ENCODE peak calls at places on chromosome 3, in four cellular contexts. E is fibroblast of lung, F is kidney epithelial cell, I is adrenal gland. P is an unnamed sample.

GRCh38 chr3:70885636-70886035 is 573.2 kb upstream of the MDFIC2 start:
- DNase-seq in F (no peak), E (no peak), I (no peak), P (no peak)

GRCh38 chr3:107985496-107985895 is 105.3 kb downstream of the CD47 start:
- DNase-seq in E (no peak), I (no peak), F (no peak), P (no peak)

GRCh38 chr3:171733561-171733960 is 76.7 kb downstream of the PLD1 start:
- DNase-seq in F (no peak), I (no peak), E (no peak), P (no peak)

GRCh38 chr3:107227091-107227490 is 150.1 kb upstream of the CCDC54 start:
- DNase-seq in I (no peak), E (peak; percentile 42), F (no peak), P (no peak)

GRCh38 chr3:163951397-163951987 is 1126.8 kb downstream of the SI start:
- DNase-seq in I (no peak), F (no peak), E (no peak), P (no peak)

GRCh38 chr3:58518304-58518789 is 18.6 kb downstream of the ACOX2 start:
- DNase-seq in I (no peak), E (peak; percentile 20), F (no peak), P (no peak)

GRCh38 chr3:117695321-117695720 is 985.7 kb downstream of the TUSC7 start:
- DNase-seq in F (no peak), I (no peak), E (peak; percentile 57), P (no peak)

GRCh38 chr3:27521179-27521871 is 37.1 kb upstream of the SLC4A7 start:
- DNase-seq in E (peak; percentile 98), I (peak; percentile 50), F (no peak), P (no peak)

GRCh38 chr3:139764069-139764905 is 86.5 kb upstream of the NMNAT3 start:
- DNase-seq in I (no peak), E (peak; percentile 31), F (no peak), P (no peak)

GRCh38 chr3:175207361-175207760 is 348.2 kb downstream of the NAALADL2 start:
- DNase-seq in I (no peak), E (peak; percentile 70), F (no peak), P (no peak)

GRCh38 chr3:45981321-45982038 is 14.1 kb downstream of the FYCO1 start:
- DNase-seq in E (peak; percentile 25), I (peak; percentile 58), F (peak; percentile 64), P (no peak)

GRCh38 chr3:155325263-155325835 is 31.9 kb upstream of the STRIT1 start:
- DNase-seq in F (no peak), E (no peak), I (no peak), P (no peak)

GRCh38 chr3:45054196-45054857 is 28.2 kb downstream of the CLEC3B start:
- DNase-seq in E (peak; percentile 96), I (no peak), F (no peak), P (no peak)

GRCh38 chr3:47113669-47114365 is 50.1 kb downstream of the SETD2 start:
- DNase-seq in I (no peak), F (peak; percentile 14), E (peak; percentile 39), P (no peak)

GRCh38 chr3:12195231-12195630 is 36.5 kb upstream of the TIMP4 start:
- DNase-seq in F (no peak), E (peak; percentile 15), I (no peak), P (no peak)

GRCh38 chr3:126474498-126475410 is 937 bp downstream of the ZXDC start:
- DNase-seq in F (no peak), I (peak; percentile 77), E (peak; percentile 41), P (peak; percentile 53)

GRCh38 chr3:69738859-69739203 is 433 bp upstream of the MITF start:
- DNase-seq in E (no peak), F (no peak), I (peak; percentile 55), P (no peak)

GRCh38 chr3:13274125-13274873 is 145.8 kb downstream of the NUP210 start:
- DNase-seq in E (no peak), F (no peak), I (no peak), P (no peak)

GRCh38 chr3:170476291-170476690 is 57.6 kb downstream of the CLDN11 start:
- DNase-seq in F (no peak), I (no peak), E (no peak), P (no peak)

GRCh38 chr3:65761890-65762605 is 276.7 kb downstream of the MAGI1 start:
- DNase-seq in E (no peak), F (no peak), I (no peak), P (no peak)

GRCh38 chr3:129942296-129942695 is 32.2 kb upstream of the TRH start:
- DNase-seq in E (peak; percentile 55), F (no peak), I (peak; percentile 65), P (peak; percentile 54)

GRCh38 chr3:194890086-194890485 is 204.4 kb downstream of the FAM43A start:
- DNase-seq in E (no peak), I (no peak), F (no peak), P (no peak)

GRCh38 chr3:143139786-143140185 is 20.2 kb downstream of the CHST2 start:
- DNase-seq in F (no peak), I (peak; percentile 23), E (peak; percentile 59), P (no peak)

GRCh38 chr3:140391041-140391440 is 286.8 kb upstream of the TRIM42 start:
- DNase-seq in F (no peak), I (peak; percentile 37), E (no peak), P (no peak)

GRCh38 chr3:15153103-15153502 is 52.9 kb upstream of the CAPN7 start:
- DNase-seq in E (no peak), I (no peak), F (no peak), P (no peak)
- H3K27me3 ChIP-seq in E (peaks cover 5% of the 10 kb centered on the region), I (no peaks in the 10 kb centered on the region), F (peaks cover 5% of the 10 kb centered on the region), P (peaks cover 4% of the 10 kb centered on the region)

GRCh38 chr3:37050242-37050641 is 56.9 kb downstream of the MLH1 start:
- DNase-seq in F (no peak), I (no peak), E (no peak), P (no peak)

GRCh38 chr3:37054370-37054769 is 61.1 kb downstream of the MLH1 start:
- DNase-seq in E (peak; percentile 74), I (no peak), F (no peak), P (no peak)

GRCh38 chr3:37052860-37053259 is 59.5 kb downstream of the MLH1 start:
- DNase-seq in E (no peak), I (no peak), F (no peak), P (peak; percentile 44)

GRCh38 chr3:37053753-37054152 is 60.4 kb downstream of the MLH1 start:
- DNase-seq in I (no peak), F (no peak), E (no peak), P (no peak)

DNA sequence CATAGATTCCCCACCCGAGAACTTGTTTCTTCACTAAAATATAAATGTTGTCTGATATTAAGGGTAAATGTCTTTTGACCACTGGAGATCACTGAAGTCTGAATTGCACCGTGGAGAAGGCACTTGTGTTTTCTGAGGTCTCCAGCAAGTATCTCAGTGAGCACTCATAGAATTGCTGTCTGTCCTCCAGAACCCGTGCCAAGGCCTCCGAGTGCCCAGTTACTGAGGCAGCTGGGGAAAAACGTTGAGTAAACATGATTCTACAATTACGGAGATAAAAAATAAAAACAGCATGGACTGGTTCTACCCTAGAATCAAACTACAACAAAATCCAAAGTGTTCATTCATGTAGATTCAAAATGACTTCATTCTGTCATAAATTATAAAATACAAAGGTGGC is 60.0 kb downstream of the MLH1 start:
- DNase-seq in F (no peak), E (no peak), I (peak; percentile 37), P (no peak)
- H3K4me3 ChIP-seq in F (no peak overlapping the region), E (no peak overlapping the region), I (no peak overlapping the region), P (no peak overlapping the region)

DNA sequence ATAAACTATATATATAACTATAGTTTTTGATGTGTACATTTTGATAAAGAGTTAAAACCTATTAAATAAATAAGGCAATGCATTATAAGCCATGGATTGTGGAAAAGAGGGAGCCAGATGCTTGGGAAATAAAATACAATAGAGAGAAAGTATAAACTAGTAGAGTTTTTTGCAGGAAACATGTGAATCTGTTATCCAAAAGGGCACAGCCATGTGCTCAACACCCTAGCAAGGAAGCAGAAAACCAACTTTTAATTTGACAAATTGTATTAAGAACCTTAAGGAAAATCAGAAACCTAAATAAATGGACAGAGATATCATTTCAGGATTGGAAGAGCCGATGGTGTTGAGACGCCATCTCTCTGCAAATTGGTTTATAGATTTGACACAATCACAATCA is 63.5 kb downstream of the ITGB5 start:
- DNase-seq in F (no peak), I (no peak), E (no peak), P (no peak)
- H3K27me3 ChIP-seq in F (no peaks in the 10 kb centered on the region), I (no peaks in the 10 kb centered on the region), E (no peaks in the 10 kb centered on the region), P (no peaks in the 10 kb centered on the region)

DNA sequence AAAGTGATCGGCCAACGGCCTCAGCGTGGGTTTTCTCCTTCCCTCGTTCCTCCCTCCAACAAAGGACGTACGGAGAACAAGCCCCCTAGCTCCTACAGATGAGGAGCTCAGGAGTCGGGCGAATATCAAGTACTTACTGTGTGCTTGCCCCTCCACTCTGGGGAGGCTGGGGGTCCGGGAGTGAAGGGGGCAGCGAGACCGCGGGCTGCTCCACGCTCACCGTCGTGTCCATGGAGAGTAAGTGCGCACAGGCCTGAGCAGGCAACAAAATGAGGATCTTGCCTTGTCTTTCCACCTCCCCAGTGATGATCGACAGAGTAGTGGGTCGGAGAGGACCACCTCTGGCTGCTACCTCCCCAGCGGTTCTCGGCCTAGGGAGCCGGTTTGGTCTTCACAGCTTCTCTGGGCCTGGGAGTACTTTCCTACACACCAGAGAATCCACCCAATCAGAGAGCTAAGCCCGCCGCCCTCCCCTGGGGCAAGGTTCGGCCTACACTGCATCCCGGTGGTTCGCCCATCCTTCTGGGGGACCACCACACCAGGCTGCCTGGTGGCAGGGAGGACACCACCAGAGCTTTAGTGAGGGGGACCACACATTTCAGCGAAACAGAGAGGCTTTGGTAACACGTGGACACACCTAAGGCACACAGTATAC is 599 bp upstream of the TRANK1 start:
- DNase-seq in F (no peak), I (no peak), E (no peak), P (no peak)
- H3K4me3 ChIP-seq in F (peak overlapping the region; percentile 56), I (peak overlapping the region; percentile 80), E (no peak overlapping the region), P (peak overlapping the region; percentile 76)

GRCh38 chr3:55704521-55704920 is 217.4 kb upstream of the WNT5A start:
- DNase-seq in F (no peak), I (no peak), E (no peak), P (no peak)
- H3K27me3 ChIP-seq in F (no peaks in the 10 kb centered on the region), I (no peaks in the 10 kb centered on the region), E (no peaks in the 10 kb centered on the region), P (no peaks in the 10 kb centered on the region)

P was measured in stomach.